ENCODE peak calls at places on chromosomes 13 and 19, in four cellular contexts. One of them, this sample, is unnamed.

GRCh38 chr19:15379996-15380647 is 535 bp upstream of the AKAP8 start:
- DNase-seq in GM13976: peak
- DNase-seq in upper lobe of left lung: no peak
- DNase-seq in GM12865: peak
- DNase-seq in this sample: peak

GRCh38 chr19:47124937-47125668 is 5.5 kb upstream of the SAE1 start:
- DNase-seq in GM13976: peak
- DNase-seq in upper lobe of left lung: no peak
- DNase-seq in GM12865: peak
- DNase-seq in this sample: peak

GRCh38 chr13:20160346-20161274 is at the start of gene GJA3:
- DNase-seq in GM13976: peak
- DNase-seq in upper lobe of left lung: peak
- DNase-seq in GM12865: peak
- DNase-seq in this sample: peak

GRCh38 chr19:16283103-16283469 is 41.5 kb upstream of the KLF2 start:
- DNase-seq in GM13976: no peak
- DNase-seq in upper lobe of left lung: no peak
- DNase-seq in GM12865: no peak
- DNase-seq in this sample: no peak

GRCh38 chr13:99988469-99989375 is 7.1 kb downstream of the ZIC2 start:
- DNase-seq in GM13976: no peak
- DNase-seq in upper lobe of left lung: peak
- DNase-seq in GM12865: no peak
- DNase-seq in this sample: no peak

GRCh38 chr19:44839272-44839671 is 6.8 kb upstream of the NECTIN2 start:
- DNase-seq in GM13976: no peak
- DNase-seq in upper lobe of left lung: no peak
- DNase-seq in GM12865: no peak
- DNase-seq in this sample: no peak

GRCh38 chr19:34380639-34381241 is 15.7 kb downstream of the GPI start:
- DNase-seq in GM13976: no peak
- DNase-seq in upper lobe of left lung: no peak
- DNase-seq in GM12865: no peak
- DNase-seq in this sample: no peak

GRCh38 chr13:61546911-61547310 is 131.3 kb upstream of the PCDH20 start:
- DNase-seq in GM13976: no peak
- DNase-seq in upper lobe of left lung: no peak
- DNase-seq in GM12865: no peak
- DNase-seq in this sample: no peak

GRCh38 chr13:36131215-36131930 is at the start of gene DCLK1:
- DNase-seq in GM13976: no peak
- DNase-seq in upper lobe of left lung: peak
- DNase-seq in GM12865: no peak
- DNase-seq in this sample: no peak

GRCh38 chr19:49773663-49774305 is 7.0 kb downstream of the AP2A1 start:
- DNase-seq in GM13976: no peak
- DNase-seq in upper lobe of left lung: no peak
- DNase-seq in GM12865: no peak
- DNase-seq in this sample: no peak

GRCh38 chr13:24500977-24501376 is 11.6 kb downstream of the PARP4 start:
- DNase-seq in GM13976: no peak
- DNase-seq in upper lobe of left lung: no peak
- DNase-seq in GM12865: no peak
- DNase-seq in this sample: no peak

DNA sequence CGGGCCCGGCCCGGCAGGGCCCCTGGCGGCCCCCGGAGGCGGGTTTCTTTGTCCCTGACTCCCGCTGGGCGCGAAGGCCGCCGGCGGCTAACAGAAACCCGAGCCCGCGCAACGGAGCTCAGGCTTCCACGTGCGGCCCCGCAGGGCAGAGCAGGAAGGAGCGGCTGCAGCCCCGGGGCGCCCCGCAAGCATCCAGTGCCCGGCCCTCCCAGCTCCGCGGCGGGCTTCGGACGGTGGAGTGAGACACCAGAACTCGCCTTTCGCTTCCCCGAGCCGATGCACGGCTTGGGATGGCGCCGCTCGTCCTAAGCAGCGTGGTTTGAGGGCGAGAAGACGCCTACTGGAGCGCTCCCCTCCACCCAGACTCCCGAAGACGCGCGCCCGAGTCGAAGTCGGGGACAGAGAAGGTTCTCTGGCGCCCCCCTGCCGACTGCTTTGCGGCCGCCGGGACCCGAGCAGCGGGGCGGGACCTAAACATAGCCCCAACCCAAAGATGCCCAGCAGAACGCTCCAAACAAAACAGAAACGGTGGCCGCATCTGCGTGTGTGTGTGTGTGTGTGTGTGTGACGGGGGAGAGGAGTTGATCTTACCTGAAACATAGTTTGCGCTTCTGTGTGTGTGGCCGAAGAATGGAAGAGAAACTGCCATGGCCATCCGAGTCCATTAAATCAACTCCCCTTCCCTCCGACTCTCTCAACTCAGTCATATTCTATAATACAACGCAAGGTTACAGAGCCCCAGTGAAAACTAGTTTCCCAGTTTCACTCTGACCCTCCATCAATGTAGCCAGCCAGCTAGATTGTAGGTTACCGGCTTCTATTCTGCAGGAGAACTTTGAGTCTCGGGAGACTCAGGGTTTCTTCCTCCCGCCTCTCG is 629 bp upstream of the FGF9 start:
- DNase-seq in GM13976: peak
- DNase-seq in upper lobe of left lung: peak
- DNase-seq in GM12865: peak
- DNase-seq in this sample: peak
- TF ChIP-seq CTCF in GM13976: peak
- TF ChIP-seq CTCF in upper lobe of left lung: no peak
- TF ChIP-seq CTCF in GM12865: peak
- TF ChIP-seq CTCF in this sample: peak

GRCh38 chr13:95262837-95263381 is 38.3 kb downstream of the ABCC4 start:
- DNase-seq in GM13976: no peak
- DNase-seq in upper lobe of left lung: no peak
- DNase-seq in GM12865: no peak
- DNase-seq in this sample: no peak
- TF ChIP-seq CTCF in GM13976: no peak
- TF ChIP-seq CTCF in upper lobe of left lung: no peak
- TF ChIP-seq CTCF in GM12865: no peak
- TF ChIP-seq CTCF in this sample: no peak

GRCh38 chr19:28208745-28209144 is 1004.2 kb downstream of the UQCRFS1 start:
- DNase-seq in GM13976: no peak
- DNase-seq in upper lobe of left lung: no peak
- DNase-seq in GM12865: peak
- DNase-seq in this sample: no peak
- TF ChIP-seq CTCF in GM13976: no peak
- TF ChIP-seq CTCF in upper lobe of left lung: no peak
- TF ChIP-seq CTCF in GM12865: peak
- TF ChIP-seq CTCF in this sample: no peak

DNA sequence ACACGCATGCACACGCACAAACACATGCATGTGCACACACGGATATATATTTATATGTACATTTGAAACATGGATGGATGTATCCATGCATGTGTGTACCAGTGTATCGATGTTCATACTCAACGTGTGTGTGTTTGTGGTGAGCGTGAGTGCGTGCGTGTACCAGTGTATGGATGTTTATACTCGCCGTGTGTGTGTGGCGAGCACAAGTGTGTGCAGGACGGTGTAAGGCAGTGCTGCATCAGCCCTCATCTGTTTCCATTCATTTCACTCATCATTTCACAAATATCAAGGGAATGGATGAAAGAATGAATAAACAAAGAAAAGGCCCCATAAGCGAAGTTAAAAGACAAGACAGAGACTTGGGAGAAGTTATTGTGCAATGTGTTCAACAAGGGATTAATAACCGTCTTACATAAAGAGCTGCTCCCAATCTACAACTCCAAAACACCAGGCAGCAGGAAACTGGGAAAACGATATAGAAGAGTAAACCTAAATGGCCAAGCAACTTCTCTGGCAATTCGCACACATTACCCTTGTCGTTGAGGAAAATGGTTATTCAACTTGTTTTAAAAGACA is 21.7 kb upstream of the MIER2 start:
- DNase-seq in GM13976: no peak
- DNase-seq in upper lobe of left lung: no peak
- DNase-seq in GM12865: no peak
- DNase-seq in this sample: no peak
- TF ChIP-seq CTCF in GM13976: no peak
- TF ChIP-seq CTCF in upper lobe of left lung: no peak
- TF ChIP-seq CTCF in GM12865: no peak
- TF ChIP-seq CTCF in this sample: no peak

GRCh38 chr19:12754465-12755196 is 3.0 kb downstream of the BEST2 start:
- DNase-seq in GM13976: no peak
- DNase-seq in upper lobe of left lung: peak
- DNase-seq in GM12865: no peak
- DNase-seq in this sample: no peak
- TF ChIP-seq CTCF in GM13976: no peak
- TF ChIP-seq CTCF in upper lobe of left lung: no peak
- TF ChIP-seq CTCF in GM12865: no peak
- TF ChIP-seq CTCF in this sample: no peak

GRCh38 chr19:53870485-53870844 is 2.8 kb downstream of the MYADM start:
- DNase-seq in GM13976: no peak
- DNase-seq in upper lobe of left lung: no peak
- DNase-seq in GM12865: no peak
- DNase-seq in this sample: no peak

GRCh38 chr19:53867225-53868090 is at the start of gene MYADM:
- DNase-seq in GM13976: peak
- DNase-seq in upper lobe of left lung: peak
- DNase-seq in GM12865: peak
- DNase-seq in this sample: peak

GRCh38 chr19:53871448-53871847 is 3.8 kb downstream of the MYADM start:
- DNase-seq in GM13976: no peak
- DNase-seq in upper lobe of left lung: no peak
- DNase-seq in GM12865: no peak
- DNase-seq in this sample: no peak

GRCh38 chr19:53868091-53868891 is 608 bp downstream of the MYADM start:
- DNase-seq in GM13976: peak
- DNase-seq in upper lobe of left lung: peak
- DNase-seq in GM12865: no peak
- DNase-seq in this sample: no peak

GRCh38 chr19:53868892-53869804 is 1.5 kb downstream of the MYADM start:
- DNase-seq in GM13976: peak
- DNase-seq in upper lobe of left lung: peak
- DNase-seq in GM12865: peak
- DNase-seq in this sample: peak
- TF ChIP-seq CTCF in GM13976: no peak
- TF ChIP-seq CTCF in upper lobe of left lung: peak
- TF ChIP-seq CTCF in GM12865: no peak
- TF ChIP-seq CTCF in this sample: no peak

DNA sequence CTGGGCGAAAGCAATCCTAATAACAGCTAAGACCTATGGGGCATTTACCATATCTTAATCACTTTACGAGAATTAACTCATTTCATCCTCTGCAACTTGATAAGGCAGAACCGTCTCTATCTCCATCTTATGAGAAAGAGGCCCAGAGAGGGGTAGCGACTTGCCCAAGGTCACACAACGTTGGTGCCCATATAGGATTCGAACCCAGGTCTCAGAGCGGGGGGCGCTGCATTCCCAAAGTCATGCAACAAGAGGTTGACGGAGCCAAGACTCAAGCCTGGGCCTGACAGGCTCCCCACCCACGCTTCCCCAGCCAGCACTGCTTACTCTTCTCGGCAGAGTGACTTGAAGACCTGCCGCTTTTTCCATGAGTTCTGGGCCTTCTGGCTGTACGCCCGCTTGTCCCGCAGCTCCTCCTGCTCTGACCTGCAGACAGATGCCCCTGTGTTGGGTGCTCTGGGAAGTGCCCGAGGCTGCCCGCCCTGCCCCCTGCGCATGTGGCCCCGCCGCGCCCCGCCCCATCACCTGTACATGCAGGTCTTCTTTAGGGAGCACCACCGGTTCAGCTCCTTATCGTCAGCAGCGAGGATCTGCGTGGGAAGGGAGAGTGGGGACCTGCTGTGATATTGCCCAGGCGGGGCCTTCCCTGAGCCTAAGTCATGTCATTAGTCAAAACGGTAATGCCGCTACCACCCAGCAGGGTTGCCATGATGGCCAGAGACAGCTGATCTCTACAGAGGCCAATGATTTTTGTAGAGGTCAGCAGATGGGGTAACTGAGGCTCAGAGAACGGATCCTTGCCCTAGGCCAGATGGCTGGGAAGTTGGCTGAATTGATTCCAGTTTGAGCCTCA is 10.8 kb downstream of the KRI1 start:
- DNase-seq in GM13976: no peak
- DNase-seq in upper lobe of left lung: peak
- DNase-seq in GM12865: no peak
- DNase-seq in this sample: no peak
- TF ChIP-seq CTCF in GM13976: no peak
- TF ChIP-seq CTCF in upper lobe of left lung: no peak
- TF ChIP-seq CTCF in GM12865: no peak
- TF ChIP-seq CTCF in this sample: no peak

DNA sequence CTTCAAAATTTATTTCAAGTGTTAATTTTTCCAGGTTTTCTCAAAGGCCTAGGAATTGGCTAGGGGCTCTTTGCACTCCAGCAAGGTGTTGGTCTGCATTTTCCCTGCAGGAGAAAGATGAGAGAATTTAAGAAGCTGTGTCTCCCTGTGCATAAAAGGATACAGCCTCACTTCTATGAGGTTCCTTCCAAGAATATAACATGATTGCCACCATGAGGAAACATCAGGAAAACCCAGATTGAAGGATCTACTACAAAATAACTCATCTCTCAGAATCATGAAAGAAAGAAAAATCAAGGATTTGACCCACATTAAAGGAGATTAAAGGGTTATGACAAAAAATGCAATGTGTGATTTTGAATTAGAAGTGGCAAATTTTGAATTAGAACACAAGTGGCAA is 69.9 kb downstream of the RUBCNL start:
- DNase-seq in GM13976: no peak
- DNase-seq in upper lobe of left lung: no peak
- DNase-seq in GM12865: no peak
- DNase-seq in this sample: no peak
- TF ChIP-seq CTCF in GM13976: no peak
- TF ChIP-seq CTCF in upper lobe of left lung: no peak
- TF ChIP-seq CTCF in GM12865: no peak
- TF ChIP-seq CTCF in this sample: no peak

GRCh38 chr19:2269244-2270156 is 12.5 kb downstream of the PEAK3 start:
- DNase-seq in GM13976: peak
- DNase-seq in upper lobe of left lung: peak
- DNase-seq in GM12865: peak
- DNase-seq in this sample: peak
- TF ChIP-seq CTCF in GM13976: no peak
- TF ChIP-seq CTCF in upper lobe of left lung: peak
- TF ChIP-seq CTCF in GM12865: no peak
- TF ChIP-seq CTCF in this sample: no peak